ENCODE peak calls at places on chromosomes 5 and 9, in four cellular contexts. O is pancreas; Z is CD4-positive, alpha-beta T cell; H is endothelial cell. I is an unnamed sample.

GRCh38 chr9:27945386-27945785 is 372.1 kb upstream of the C9orf72 start:
- DNase-seq in O (no peak), Z (no peak), H (no peak), I (peak)

GRCh38 chr9:105055922-105056321 is 128.0 kb upstream of the ABCA1 start:
- DNase-seq in O (no peak), Z (no peak), H (no peak), I (no peak)

GRCh38 chr9:35650341-35651158 is at the start of gene SIT1:
- DNase-seq in O (no peak), Z (no peak), H (no peak), I (no peak)

GRCh38 chr9:134490446-134490845 is 151.2 kb upstream of the COL5A1 start:
- DNase-seq in O (peak), Z (no peak), H (no peak), I (no peak)

GRCh38 chr5:168047043-168047668 is 244.3 kb upstream of the WWC1 start:
- DNase-seq in O (no peak), Z (no peak), H (peak), I (no peak)

GRCh38 chr5:2699231-2699630 is 52.2 kb downstream of the IRX2 start:
- DNase-seq in O (no peak), Z (no peak), H (no peak), I (no peak)

GRCh38 chr5:57002959-57003485 is 51.1 kb upstream of the MIER3 start:
- DNase-seq in O (no peak), Z (no peak), H (no peak), I (no peak)

GRCh38 chr5:81724108-81724507 is 26.8 kb downstream of the SSBP2 start:
- DNase-seq in O (no peak), Z (no peak), H (no peak), I (no peak)

DNA sequence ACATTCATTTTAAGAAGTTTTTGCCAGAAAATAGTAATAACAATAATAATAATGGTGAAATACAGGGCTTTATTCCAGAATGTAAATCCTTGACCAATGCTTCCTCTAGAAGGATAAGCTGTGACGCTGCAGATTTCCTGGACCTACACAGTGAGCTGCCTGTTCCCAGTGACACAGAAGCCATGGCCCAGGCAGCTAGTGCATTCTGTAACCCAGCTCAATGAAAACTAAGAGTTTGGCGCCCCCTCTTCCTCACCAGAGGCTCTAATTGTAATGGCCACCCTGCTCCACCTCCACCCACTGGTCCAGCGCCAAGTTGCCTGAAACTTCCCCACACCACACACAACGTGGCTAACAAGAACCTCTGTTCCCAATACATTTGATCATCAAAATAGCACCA is 248.2 kb downstream of the CETN3 start:
- DNase-seq in O (peak), Z (no peak), H (peak), I (no peak)
- TF ChIP-seq CTCF in O (no peak), Z (no peak), H (no peak), I (peak)

GRCh38 chr5:115586525-115587146 is 15.6 kb downstream of the TICAM2 start:
- DNase-seq in O (no peak), Z (no peak), H (no peak), I (no peak)
- TF ChIP-seq CTCF in O (peak), Z (peak), H (peak), I (peak)

GRCh38 chr5:67215592-67216471 is 19.2 kb upstream of the CD180 start:
- DNase-seq in O (peak), Z (peak), H (peak), I (no peak)
- TF ChIP-seq CTCF in O (no peak), Z (no peak), H (no peak), I (no peak)

GRCh38 chr5:64768358-64769312 is at the start of the genes CWC27 and SREK1IP1:
- DNase-seq in O (peak), Z (peak), H (peak), I (peak)
- TF ChIP-seq CTCF in O (no peak), Z (no peak), H (no peak), I (peak)

GRCh38 chr5:140822281-140822629 is 842 bp downstream of the PCDHA5 start:
- DNase-seq in O (no peak), Z (no peak), H (no peak), I (no peak)
- TF ChIP-seq CTCF in O (no peak), Z (no peak), H (no peak), I (no peak)

GRCh38 chr9:3848445-3849114 is 322.8 kb upstream of the RFX3 start:
- DNase-seq in O (no peak), Z (no peak), H (peak), I (no peak)
- TF ChIP-seq CTCF in O (no peak), Z (no peak), H (no peak), I (peak)

DNA sequence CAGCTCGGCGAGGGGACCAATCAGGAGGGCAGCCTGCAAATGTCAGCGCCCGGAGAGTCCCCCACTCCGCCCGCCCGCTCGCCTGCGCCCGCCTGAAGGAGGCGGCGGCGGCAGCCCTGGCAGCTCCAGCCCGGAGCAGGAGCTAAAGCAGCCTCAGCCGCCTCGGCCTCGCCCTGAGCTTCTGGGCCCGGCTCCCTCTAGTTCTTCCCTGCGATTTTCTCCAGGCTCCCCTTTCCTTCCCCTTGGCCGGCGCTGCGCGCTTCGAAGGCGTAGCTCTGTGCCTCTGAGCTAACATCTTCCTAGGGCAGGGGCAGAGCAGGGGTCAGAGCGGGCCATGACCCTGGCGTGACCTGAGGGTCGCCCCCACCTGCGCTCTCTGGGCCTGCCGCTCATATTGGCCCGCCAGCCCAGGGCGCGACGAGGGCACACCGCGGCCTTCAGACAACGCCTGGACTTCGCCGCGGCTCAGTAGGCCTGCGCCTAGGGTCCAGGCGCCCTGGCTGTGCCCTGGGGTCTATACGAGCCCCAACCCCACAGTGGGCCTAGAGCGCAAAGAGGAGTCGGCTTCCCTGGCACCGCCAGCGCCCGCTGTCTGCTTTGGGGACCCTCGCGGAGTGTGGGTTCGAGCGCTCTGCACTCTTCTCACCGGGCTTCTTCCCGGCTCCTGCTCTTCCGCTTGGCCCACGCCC is 394 bp upstream of the OTP start:
- DNase-seq in O (no peak), Z (no peak), H (peak), I (no peak)
- TF ChIP-seq CTCF in O (no peak), Z (no peak), H (no peak), I (no peak)

I was measured in epithelial cell of proximal tubule.